ENCODE peak calls at places on chromosomes 6 and 20, in eight cellular contexts. S is fibroblast of the conjunctiva; B is AG09309; C is Caki2; Q is thoracic aorta; A is stimulated activated CD4-positive, alpha-beta T cell treated with anti-CD3 and anti-CD28 coated beads, Interleukin-15, amount 100 ng/mL, for 1 hour; R is GM13977; X is PC-3. P is an unnamed sample.

GRCh38 chr20:10557685-10558084 is 116.1 kb downstream of the JAG1 start:
- DNase-seq in R (no peak), Q (no peak), A (no peak), X (no peak), C (peak), S (no peak), B (no peak), P (no peak)

GRCh38 chr6:105879902-105880547 is 206.1 kb upstream of the PRDM1 start:
- DNase-seq in A (no peak), B (peak), S (no peak), R (no peak), X (no peak), Q (no peak), C (no peak), P (no peak)

GRCh38 chr20:25286917-25287316 is 39.0 kb downstream of the PYGB start:
- DNase-seq in Q (no peak), R (no peak), X (no peak), B (no peak), C (no peak), A (no peak), S (no peak), P (no peak)

GRCh38 chr20:54195483-54196472 is 12.1 kb upstream of the PFDN4 start:
- DNase-seq in S (no peak), X (no peak), A (no peak), B (no peak), R (no peak), C (peak), Q (no peak), P (no peak)

GRCh38 chr6:150142657-150143501 is at the start of gene PPP1R14C:
- DNase-seq in X (peak), B (no peak), C (no peak), S (no peak), Q (no peak), R (peak), A (no peak), P (peak)

GRCh38 chr6:15036690-15037245 is 209.1 kb upstream of the JARID2 start:
- DNase-seq in R (no peak), A (no peak), S (no peak), Q (no peak), B (no peak), X (no peak), C (peak), P (peak)

GRCh38 chr20:15561707-15562106 is 1011.5 kb downstream of the KIF16B start:
- DNase-seq in A (no peak), R (no peak), C (no peak), X (no peak), Q (no peak), B (no peak), S (no peak), P (no peak)

GRCh38 chr6:2684059-2684749 is 66.5 kb downstream of the MYLK4 start:
- DNase-seq in C (peak), X (peak), R (no peak), Q (no peak), B (no peak), A (no peak), S (no peak), P (no peak)

GRCh38 chr6:31652925-31653724 is 664 bp upstream of the BAG6 start:
- DNase-seq in S (peak), R (peak), Q (peak), C (peak), B (peak), X (no peak), A (no peak), P (peak)

GRCh38 chr6:138817799-138818198 is 21.9 kb downstream of the ECT2L start:
- DNase-seq in A (no peak), B (peak), X (peak), C (no peak), S (no peak), Q (no peak), R (no peak), P (peak)

GRCh38 chr6:159974932-159975331 is 6.0 kb downstream of the IGF2R start:
- DNase-seq in X (no peak), Q (no peak), B (no peak), A (no peak), S (no peak), R (no peak), C (no peak), P (no peak)

GRCh38 chr6:133128191-133128590 is 113.0 kb upstream of the EYA4 start:
- DNase-seq in X (no peak), Q (no peak), S (no peak), C (no peak), R (no peak), B (no peak), A (no peak), P (no peak)

GRCh38 chr20:46171476-46171875 is 53.4 kb downstream of the CD40 start:
- DNase-seq in A (no peak), X (no peak), S (no peak), R (no peak), Q (no peak), B (no peak), C (no peak), P (no peak)

GRCh38 chr6:19857139-19857538 is 20.0 kb downstream of the ID4 start:
- DNase-seq in C (no peak), Q (no peak), S (no peak), B (no peak), X (no peak), R (no peak), A (no peak), P (no peak)

GRCh38 chr6:142275146-142276006 is 26.4 kb upstream of the ADGRG6 start:
- DNase-seq in R (no peak), A (no peak), B (no peak), S (no peak), C (peak), Q (no peak), X (peak), P (peak)

GRCh38 chr6:2209226-2209809 is 36.1 kb downstream of the GMDS start:
- DNase-seq in B (no peak), A (no peak), Q (no peak), X (peak), R (peak), C (no peak), S (no peak), P (peak)